ENCODE peak calls at places on chromosomes 1 and 21, in five cellular contexts. E is HepG2, R is HCT116, S is GM12878, W is SK-N-SH. Z is an unnamed sample.
A peak's percentile ranks its signal among the peaks of the same experiment; 100 is the strongest.

GRCh38 chr1:204102029-204102611 is 29.2 kb downstream of the SOX13 start:
- DNase-seq in S (no peak), E (peak; percentile 89), W (no peak), R (no peak), Z (no peak)

GRCh38 chr1:170707959-170708666 is 44.2 kb downstream of the PRRX1 start:
- DNase-seq in W (no peak), R (peak; percentile 98), E (peak; percentile 2), S (no peak), Z (no peak)

GRCh38 chr1:11473635-11474034 is 5.3 kb upstream of the DISP3 start:
- DNase-seq in S (no peak), W (no peak), R (no peak), E (peak; percentile 27), Z (peak; percentile 75)

GRCh38 chr21:41283211-41283818 is 33.3 kb upstream of the FAM3B start:
- DNase-seq in E (peak; percentile 74), R (peak; percentile 39), S (peak; percentile 61), W (peak; percentile 72), Z (peak; percentile 56)

GRCh38 chr1:98706173-98706848 is 44.8 kb downstream of the SNX7 start:
- DNase-seq in R (no peak), E (no peak), W (no peak), S (no peak), Z (no peak)

GRCh38 chr21:36639769-36640168 is 59.1 kb upstream of the SIM2 start:
- DNase-seq in W (no peak), S (no peak), E (no peak), R (no peak), Z (no peak)

GRCh38 chr1:207240325-207241095 is 81.0 kb upstream of the CD55 start:
- DNase-seq in R (no peak), W (no peak), E (peak; percentile 74), S (no peak), Z (no peak)

GRCh38 chr1:153792631-153793041 is 17.4 kb downstream of the SLC27A3 start:
- DNase-seq in S (no peak), E (no peak), R (no peak), W (no peak), Z (no peak)

GRCh38 chr1:226920446-226920894 is 19.6 kb upstream of the COQ8A start:
- DNase-seq in E (peak; percentile 79), R (no peak), S (no peak), W (no peak), Z (no peak)

GRCh38 chr1:3429766-3430165 is 24.7 kb upstream of the ARHGEF16 start:
- DNase-seq in W (no peak), E (no peak), S (no peak), R (no peak), Z (no peak)

GRCh38 chr21:36255650-36256047 is 64.3 kb upstream of the MORC3 start:
- DNase-seq in E (no peak), W (no peak), S (peak; percentile 63), R (no peak), Z (no peak)

GRCh38 chr1:58143972-58144752 is 402.4 kb downstream of the OMA1 start:
- DNase-seq in W (peak; percentile 61), E (no peak), R (no peak), S (no peak), Z (no peak)

GRCh38 chr1:231618588-231619256 is 7.9 kb upstream of the DISC1 start:
- DNase-seq in S (no peak), E (no peak), R (no peak), W (no peak), Z (no peak)

GRCh38 chr1:21647431-21648373 is 21.5 kb downstream of the RAP1GAP start:
- DNase-seq in E (no peak), W (no peak), S (no peak), R (peak; percentile 67), Z (peak; percentile 87)

GRCh38 chr1:6603851-6604558 is 1.3 kb upstream of the KLHL21 start:
- DNase-seq in W (no peak), S (no peak), E (peak; percentile 97), R (no peak), Z (peak; percentile 90)

GRCh38 chr1:96414598-96414997 is 307.0 kb upstream of the PTBP2 start:
- DNase-seq in W (no peak), R (no peak), S (no peak), E (no peak), Z (no peak)

GRCh38 chr1:34266127-34266951 is 89.6 kb downstream of the C1orf94 start:
- DNase-seq in S (no peak), E (no peak), W (peak; percentile 11), R (no peak), Z (no peak)

GRCh38 chr1:78619803-78620579 is at the start of gene IFI44L:
- DNase-seq in E (no peak), R (no peak), S (peak; percentile 89), W (no peak), Z (no peak)

GRCh38 chr1:178646821-178647220 is 78.2 kb upstream of the RALGPS2 start:
- DNase-seq in S (no peak), E (no peak), R (no peak), W (no peak), Z (no peak)

GRCh38 chr1:242523968-242524570 is 428 bp downstream of the PLD5 start:
- DNase-seq in E (no peak), S (no peak), R (no peak), W (peak; percentile 94), Z (peak; percentile 51)

GRCh38 chr1:159838715-159839114 is 12.0 kb downstream of the SLAMF8 start:
- DNase-seq in S (peak; percentile 31), R (no peak), W (no peak), E (no peak), Z (no peak)

GRCh38 chr1:88684482-88685238 is 587 bp downstream of the PKN2 start:
- DNase-seq in S (no peak), E (peak; percentile 18), R (peak; percentile 49), W (peak; percentile 75), Z (peak; percentile 87)

GRCh38 chr21:32216293-32216692 is 62.6 kb downstream of the MIS18A start:
- DNase-seq in R (no peak), S (no peak), E (no peak), W (no peak), Z (no peak)

GRCh38 chr1:165871311-165872067 is 44.1 kb downstream of the UCK2 start:
- DNase-seq in E (peak; percentile 92), R (peak; percentile 79), W (no peak), S (peak; percentile 86), Z (peak; percentile 63)

GRCh38 chr1:159916240-159917051 is 8.9 kb downstream of the TAGLN2 start:
- DNase-seq in E (peak; percentile 60), S (no peak), W (peak; percentile 58), R (no peak), Z (no peak)

GRCh38 chr21:16492356-16492755 is 762.6 kb downstream of the USP25 start:
- DNase-seq in R (no peak), W (no peak), S (no peak), E (no peak), Z (no peak)

GRCh38 chr1:45411510-45411899 is 71.3 kb upstream of the MUTYH start:
- DNase-seq in S (no peak), E (peak; percentile 7), W (no peak), R (peak; percentile 8), Z (peak; percentile 31)

GRCh38 chr21:24781146-24781545 is 826.1 kb downstream of the MRPL39 start:
- DNase-seq in S (no peak), W (no peak), E (no peak), R (no peak), Z (no peak)

GRCh38 chr21:14875704-14876364 is 189.0 kb downstream of the NRIP1 start:
- DNase-seq in E (peak; percentile 11), W (no peak), S (peak; percentile 80), R (no peak), Z (no peak)

GRCh38 chr1:87129606-87130005 is 199.1 kb upstream of the LMO4 start:
- DNase-seq in E (no peak), R (no peak), W (no peak), S (no peak), Z (no peak)

GRCh38 chr1:204943495-204943894 is 72.8 kb downstream of the NFASC start:
- DNase-seq in R (no peak), E (no peak), W (no peak), S (no peak), Z (no peak)

GRCh38 chr21:39938086-39938611 is 70.9 kb downstream of the PCP4 start:
- DNase-seq in S (no peak), W (no peak), E (no peak), R (no peak), Z (no peak)

GRCh38 chr21:42061866-42062542 is 9.1 kb upstream of the UMODL1 start:
- DNase-seq in W (no peak), R (no peak), S (no peak), E (no peak), Z (no peak)

GRCh38 chr1:53349369-53349705 is 21.5 kb upstream of the LRP8 start:
- DNase-seq in S (no peak), W (no peak), R (no peak), E (no peak), Z (no peak)

GRCh38 chr1:48627467-48627866 is 149.2 kb downstream of the BEND5 start:
- DNase-seq in S (no peak), W (no peak), E (no peak), R (no peak), Z (no peak)

GRCh38 chr1:209653915-209654351 is 1.7 kb upstream of the LAMB3 start:
- DNase-seq in W (no peak), R (no peak), E (peak; percentile 56), S (no peak), Z (no peak)

GRCh38 chr1:185720633-185721272 is 13.4 kb upstream of the HMCN1 start:
- DNase-seq in E (peak; percentile 17), W (no peak), S (no peak), R (peak; percentile 35), Z (peak; percentile 33)
- TF ChIP-seq ZBTB33 in E (no peak), W (no peak), S (no peak), R (no peak), Z (no peak)

GRCh38 chr1:81690881-81691453 is 109.8 kb upstream of the ADGRL2 start:
- DNase-seq in S (no peak), W (no peak), E (no peak), R (no peak), Z (no peak)

GRCh38 chr1:81693316-81693715 is 107.4 kb upstream of the ADGRL2 start:
- DNase-seq in S (no peak), E (no peak), W (no peak), R (no peak), Z (no peak)

GRCh38 chr1:81689531-81689941 is 111.2 kb upstream of the ADGRL2 start:
- DNase-seq in W (no peak), S (no peak), R (no peak), E (no peak), Z (no peak)
- TF ChIP-seq ZBTB33 in W (no peak), S (no peak), R (no peak), E (no peak), Z (no peak)

GRCh38 chr1:94298861-94299260 is 61.5 kb upstream of the ARHGAP29 start:
- DNase-seq in R (no peak), S (no peak), E (peak; percentile 65), W (no peak), Z (no peak)
- TF ChIP-seq ZBTB33 in R (no peak), S (no peak), E (no peak), W (no peak), Z (no peak)

GRCh38 chr1:5508669-5509330 is 483.4 kb downstream of the NPHP4 start:
- DNase-seq in R (no peak), S (no peak), W (no peak), E (no peak), Z (no peak)

GRCh38 chr1:5511381-5512097 is 480.7 kb downstream of the NPHP4 start:
- DNase-seq in S (no peak), R (no peak), W (no peak), E (no peak), Z (no peak)

GRCh38 chr1:5506634-5507033 is 485.6 kb downstream of the NPHP4 start:
- DNase-seq in E (no peak), W (no peak), R (no peak), S (no peak), Z (no peak)

GRCh38 chr1:5507340-5507739 is 484.9 kb downstream of the NPHP4 start:
- DNase-seq in R (no peak), W (no peak), E (no peak), S (no peak), Z (no peak)

GRCh38 chr1:5509664-5510452 is 482.4 kb downstream of the NPHP4 start:
- DNase-seq in W (peak; percentile 90), E (peak; percentile 9), S (no peak), R (peak; percentile 13), Z (peak; percentile 91)
- TF ChIP-seq ZBTB33 in W (no peak), E (no peak), S (no peak), R (no peak), Z (no peak)

Z was measured in K562.